ENCODE peak calls at places on chromosome 21, in eight cellular contexts. Z is fibroblast of lung, N is GM23338, P is mesothelial cell of epicardium, X is body of pancreas, V is nephron progenitor cell, H is GM12865, M is H9. R is an unnamed sample.

GRCh38 chr21:20999567-21000169 is 1.5 kb downstream of the NCAM2 start:
- DNase-seq in Z (peak), N (peak), P (peak), X (peak), V (peak), H (peak), M (peak), R (peak)

GRCh38 chr21:42061866-42062542 is 9.1 kb upstream of the UMODL1 start:
- DNase-seq in Z (no peak), N (peak), P (no peak), X (no peak), V (no peak), H (no peak), M (no peak), R (no peak)

GRCh38 chr21:41625428-41625827 is 117.5 kb upstream of the TMPRSS2 start:
- DNase-seq in Z (no peak), N (no peak), P (no peak), X (no peak), V (no peak), H (no peak), M (no peak), R (no peak)

GRCh38 chr21:25735895-25736597 is 1.3 kb downstream of the GABPA start:
- DNase-seq in Z (peak), N (peak), P (no peak), X (no peak), V (no peak), H (peak), M (no peak), R (no peak)

GRCh38 chr21:33036430-33037162 is 10.9 kb downstream of the OLIG2 start:
- DNase-seq in Z (peak), N (no peak), P (no peak), X (no peak), V (no peak), H (peak), M (no peak), R (no peak)

GRCh38 chr21:26142363-26142762 is 28.2 kb downstream of the APP start:
- DNase-seq in Z (no peak), N (no peak), P (no peak), X (no peak), V (no peak), H (no peak), M (no peak), R (no peak)

GRCh38 chr21:36713746-36714145 is 14.8 kb downstream of the SIM2 start:
- DNase-seq in Z (no peak), N (no peak), P (no peak), X (no peak), V (no peak), H (no peak), M (no peak), R (no peak)

GRCh38 chr21:23639726-23640125 is 1967.6 kb downstream of the MRPL39 start:
- DNase-seq in Z (no peak), N (no peak), P (no peak), X (no peak), V (no peak), H (no peak), M (no peak), R (no peak)

GRCh38 chr21:18553786-18554185 is 150.2 kb upstream of the TMPRSS15 start:
- DNase-seq in Z (no peak), N (no peak), P (no peak), X (no peak), V (no peak), H (no peak), M (no peak), R (no peak)

GRCh38 chr21:17780539-17780938 is 38.6 kb downstream of the C21orf91 start:
- DNase-seq in Z (no peak), N (no peak), P (no peak), X (no peak), V (no peak), H (peak), M (no peak), R (no peak)

GRCh38 chr21:32770514-32771133 is 931 bp downstream of the PAXBP1 start:
- DNase-seq in Z (no peak), N (no peak), P (no peak), X (peak), V (no peak), H (peak), M (no peak), R (peak)

GRCh38 chr21:41819856-41820281 is 53.0 kb upstream of the RIPK4 start:
- DNase-seq in Z (no peak), N (no peak), P (no peak), X (no peak), V (no peak), H (no peak), M (no peak), R (no peak)

GRCh38 chr21:20618878-20619277 is 379.3 kb upstream of the NCAM2 start:
- DNase-seq in Z (no peak), N (no peak), P (no peak), X (no peak), V (no peak), H (no peak), M (no peak), R (no peak)

GRCh38 chr21:42537106-42537742 is 23.6 kb downstream of the SLC37A1 start:
- DNase-seq in Z (peak), N (no peak), P (no peak), X (no peak), V (no peak), H (peak), M (no peak), R (no peak)

GRCh38 chr21:41328660-41329300 is 12.2 kb downstream of the FAM3B start:
- DNase-seq in Z (no peak), N (no peak), P (no peak), X (no peak), V (no peak), H (no peak), M (no peak), R (no peak)

GRCh38 chr21:14977814-14978213 is 87.0 kb downstream of the NRIP1 start:
- DNase-seq in Z (no peak), N (no peak), P (no peak), X (no peak), V (no peak), H (no peak), M (no peak), R (no peak)

GRCh38 chr21:46154955-46155513 is 345 bp downstream of the FTCD start:
- DNase-seq in Z (no peak), N (no peak), P (no peak), X (peak), V (no peak), H (no peak), M (peak), R (no peak)

GRCh38 chr21:16424331-16424749 is 694.6 kb downstream of the USP25 start:
- DNase-seq in Z (peak), N (no peak), P (no peak), X (no peak), V (no peak), H (no peak), M (no peak), R (no peak)

GRCh38 chr21:42417533-42417932 is 13.8 kb downstream of the UBASH3A start:
- DNase-seq in Z (no peak), N (no peak), P (no peak), X (no peak), V (no peak), H (peak), M (no peak), R (no peak)

GRCh38 chr21:45855248-45855801 is 126.2 kb upstream of the COL6A1 start:
- DNase-seq in Z (no peak), N (no peak), P (no peak), X (peak), V (no peak), H (no peak), M (peak), R (no peak)

GRCh38 chr21:25396135-25396711 is 211.1 kb downstream of the MRPL39 start:
- DNase-seq in Z (no peak), N (no peak), P (no peak), X (no peak), V (no peak), H (peak), M (no peak), R (no peak)

GRCh38 chr21:16419188-16419874 is 689.5 kb downstream of the USP25 start:
- DNase-seq in Z (peak), N (peak), P (peak), X (peak), V (peak), H (no peak), M (no peak), R (peak)

GRCh38 chr21:41894922-41895557 is 15.9 kb upstream of the PRDM15 start:
- DNase-seq in Z (peak), N (no peak), P (no peak), X (no peak), V (no peak), H (no peak), M (no peak), R (no peak)

GRCh38 chr21:42174173-42174572 is 44.8 kb upstream of the ABCG1 start:
- DNase-seq in Z (no peak), N (no peak), P (no peak), X (no peak), V (no peak), H (peak), M (no peak), R (no peak)

GRCh38 chr21:40595806-40596205 is 251.2 kb downstream of the DSCAM start:
- DNase-seq in Z (no peak), N (no peak), P (no peak), X (no peak), V (no peak), H (no peak), M (no peak), R (no peak)

GRCh38 chr21:45407629-45408247 is 2.8 kb downstream of the COL18A1 start:
- DNase-seq in Z (no peak), N (no peak), P (no peak), X (no peak), V (no peak), H (no peak), M (no peak), R (peak)

GRCh38 chr21:15222711-15223110 is 157.9 kb upstream of the NRIP1 start:
- DNase-seq in Z (peak), N (no peak), P (no peak), X (no peak), V (no peak), H (peak), M (no peak), R (no peak)

GRCh38 chr21:46421191-46421750 is 37.4 kb upstream of the DIP2A start:
- DNase-seq in Z (no peak), N (no peak), P (no peak), X (no peak), V (no peak), H (no peak), M (peak), R (no peak)

GRCh38 chr21:42398414-42399030 is 2.7 kb upstream of the TMPRSS3 start:
- DNase-seq in Z (no peak), N (no peak), P (no peak), X (no peak), V (no peak), H (no peak), M (no peak), R (no peak)

GRCh38 chr21:25171438-25171837 is 435.8 kb downstream of the MRPL39 start:
- DNase-seq in Z (peak), N (no peak), P (no peak), X (no peak), V (no peak), H (no peak), M (no peak), R (no peak)

GRCh38 chr21:42423197-42423675 is 19.5 kb downstream of the UBASH3A start:
- DNase-seq in Z (no peak), N (no peak), P (no peak), X (no peak), V (no peak), H (peak), M (no peak), R (no peak)

GRCh38 chr21:46081862-46082637 is 15.9 kb upstream of the COL6A2 start:
- DNase-seq in Z (no peak), N (no peak), P (no peak), X (no peak), V (no peak), H (no peak), M (peak), R (no peak)

GRCh38 chr21:14318598-14318997 is 64.3 kb downstream of the HSPA13 start:
- DNase-seq in Z (no peak), N (no peak), P (no peak), X (no peak), V (no peak), H (no peak), M (no peak), R (no peak)

GRCh38 chr21:42199488-42200463 is 19.2 kb upstream of the ABCG1 start:
- DNase-seq in Z (peak), N (no peak), P (no peak), X (no peak), V (no peak), H (peak), M (no peak), R (no peak)

GRCh38 chr21:34243562-34243961 is 120.2 kb upstream of the KCNE2 start:
- DNase-seq in Z (peak), N (peak), P (no peak), X (peak), V (peak), H (peak), M (peak), R (peak)
- TF ChIP-seq CTCF in Z (peak), N (peak), P (no peak), X (peak), V (peak), H (peak), M (peak), R (peak)

DNA sequence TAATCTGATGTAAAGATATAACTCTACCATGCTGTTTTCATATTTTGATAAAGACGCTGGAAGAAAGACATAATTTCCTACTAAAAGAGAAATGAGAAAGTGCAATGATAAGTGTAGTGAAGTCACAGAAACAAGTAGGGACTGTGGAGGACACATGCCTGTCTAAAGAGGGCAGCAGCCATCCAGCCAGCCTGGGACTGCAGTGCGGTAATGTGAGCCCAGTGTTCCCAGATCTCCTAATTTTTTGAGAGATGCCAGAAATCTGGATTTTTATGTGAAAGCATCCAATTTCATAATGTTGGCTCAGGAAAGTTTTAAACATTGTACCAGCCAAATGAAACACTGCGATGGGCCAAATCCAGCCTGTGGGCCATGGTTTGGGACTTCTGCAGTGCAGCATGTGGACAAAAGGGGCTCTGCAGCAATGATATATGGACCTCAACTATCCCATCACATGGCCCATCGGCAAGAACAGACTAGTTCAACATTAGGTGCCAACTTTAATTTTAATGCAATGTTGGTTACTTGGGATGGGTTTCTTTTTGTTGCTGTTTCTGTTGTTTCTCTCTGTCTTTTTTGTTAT is 329.5 kb downstream of the LTN1 start:
- DNase-seq in Z (no peak), N (no peak), P (no peak), X (no peak), V (no peak), H (no peak), M (no peak), R (no peak)
- TF ChIP-seq CTCF in Z (no peak), N (peak), P (no peak), X (no peak), V (no peak), H (no peak), M (peak), R (no peak)

GRCh38 chr21:22421416-22422190 is 1423.4 kb downstream of the NCAM2 start:
- DNase-seq in Z (no peak), N (no peak), P (no peak), X (no peak), V (no peak), H (no peak), M (no peak), R (no peak)

GRCh38 chr21:22416555-22416954 is 1418.3 kb downstream of the NCAM2 start:
- DNase-seq in Z (no peak), N (no peak), P (no peak), X (no peak), V (no peak), H (no peak), M (no peak), R (no peak)
- TF ChIP-seq CTCF in Z (no peak), N (no peak), P (no peak), X (no peak), V (no peak), H (no peak), M (no peak), R (no peak)

GRCh38 chr21:34543017-34543416 is 31.0 kb upstream of the KCNE1 start:
- DNase-seq in Z (no peak), N (no peak), P (no peak), X (no peak), V (no peak), H (no peak), M (no peak), R (no peak)

GRCh38 chr21:34546556-34546955 is 34.5 kb upstream of the KCNE1 start:
- DNase-seq in Z (no peak), N (no peak), P (no peak), X (no peak), V (no peak), H (no peak), M (no peak), R (no peak)

GRCh38 chr21:34548782-34549376 is 36.9 kb upstream of the KCNE1 start:
- DNase-seq in Z (no peak), N (no peak), P (no peak), X (no peak), V (no peak), H (no peak), M (no peak), R (no peak)

GRCh38 chr21:34544032-34544496 is 32.1 kb upstream of the KCNE1 start:
- DNase-seq in Z (peak), N (peak), P (no peak), X (peak), V (peak), H (peak), M (peak), R (peak)

DNA sequence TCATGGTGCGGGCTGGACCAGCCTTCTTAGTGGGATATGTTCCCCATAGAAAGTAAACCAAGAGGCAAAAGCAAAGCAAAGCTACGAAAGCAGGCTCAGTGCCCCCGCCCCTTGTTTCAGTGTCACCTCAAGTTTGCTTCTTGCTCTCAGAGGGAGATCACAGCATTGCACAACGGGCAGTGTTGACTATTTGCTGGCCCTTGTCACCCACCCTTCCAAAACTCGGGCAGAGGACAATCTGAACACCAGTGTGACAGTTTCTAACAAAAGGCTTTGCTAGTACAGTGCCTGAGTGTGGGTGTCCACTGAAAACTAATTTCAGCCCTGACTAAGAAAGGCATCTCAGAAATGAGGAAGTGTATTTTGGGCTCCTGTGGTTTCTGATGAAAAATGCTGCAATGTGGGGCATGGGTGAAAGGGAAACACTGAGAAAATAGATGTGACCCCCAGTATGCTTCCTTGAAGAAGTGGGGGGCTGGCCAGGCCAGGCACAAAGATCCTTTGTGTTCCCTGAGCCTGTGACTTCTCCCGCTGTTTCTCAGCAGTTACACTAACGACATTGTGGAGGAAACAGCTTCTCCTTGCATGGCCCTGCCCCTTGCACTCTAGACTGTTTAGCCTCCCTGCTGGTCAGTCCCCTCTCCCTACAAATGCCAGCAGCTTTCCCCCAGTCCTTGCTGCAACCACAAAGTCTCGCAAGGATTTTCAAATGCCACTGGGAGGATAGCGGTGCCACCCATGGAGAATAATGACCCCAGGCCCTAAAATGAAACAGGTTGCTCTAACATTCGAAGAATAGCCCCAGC is 33.3 kb upstream of the KCNE1 start:
- DNase-seq in Z (peak), N (peak), P (no peak), X (peak), V (no peak), H (peak), M (no peak), R (no peak)
- TF ChIP-seq CTCF in Z (no peak), N (no peak), P (no peak), X (no peak), V (no peak), H (no peak), M (no peak), R (no peak)

DNA sequence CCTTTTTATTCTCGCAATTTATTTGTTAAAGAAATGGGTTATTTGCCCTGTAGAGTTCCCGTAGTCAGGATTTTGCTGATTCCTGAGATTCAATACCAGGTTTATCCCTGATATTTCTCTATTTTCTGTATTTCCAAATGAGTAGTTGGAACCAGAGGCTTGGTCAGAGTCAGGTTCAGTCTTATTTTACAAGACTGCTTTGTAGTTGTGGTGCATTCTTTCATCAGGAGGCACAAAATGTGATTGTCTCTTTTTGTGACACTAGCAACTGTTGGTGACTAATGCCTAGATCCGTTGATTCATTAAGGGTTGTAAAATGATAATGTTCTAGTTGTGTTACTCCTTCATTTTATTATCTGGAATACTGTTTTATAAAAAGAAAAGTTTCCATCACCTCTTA is 95.5 kb upstream of the TPTE start:
- DNase-seq in Z (no peak), N (no peak), P (no peak), X (no peak), V (no peak), H (no peak), M (no peak), R (no peak)
- TF ChIP-seq CTCF in Z (no peak), N (no peak), P (no peak), X (no peak), V (no peak), H (no peak), M (no peak), R (no peak)

DNA sequence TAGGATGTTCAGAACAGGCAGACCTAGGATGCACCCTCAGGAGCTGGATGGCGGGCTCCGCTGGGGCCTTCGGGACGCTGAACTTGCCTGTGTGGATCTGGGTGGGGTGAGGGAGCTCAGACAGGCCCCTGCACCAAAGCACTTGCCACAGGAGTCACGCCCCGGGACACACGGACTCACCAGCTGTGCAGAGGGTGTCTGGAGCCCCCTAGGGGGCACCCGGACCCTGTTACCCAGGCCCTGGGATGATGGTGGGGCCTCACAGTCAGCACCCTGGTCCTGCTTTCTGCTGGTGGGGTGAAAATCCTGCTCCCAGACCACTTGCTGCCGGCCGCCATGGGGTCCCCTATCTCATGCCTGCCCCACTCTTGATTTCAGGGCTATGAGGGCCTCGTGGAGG is 10.8 kb downstream of the PFKL start:
- DNase-seq in Z (no peak), N (no peak), P (no peak), X (no peak), V (no peak), H (no peak), M (no peak), R (no peak)
- TF ChIP-seq CTCF in Z (no peak), N (no peak), P (no peak), X (no peak), V (no peak), H (no peak), M (peak), R (no peak)

GRCh38 chr21:29030909-29031308 is 6.4 kb downstream of the USP16 start:
- DNase-seq in Z (no peak), N (no peak), P (no peak), X (no peak), V (no peak), H (no peak), M (no peak), R (no peak)

GRCh38 chr21:29029524-29029923 is 5.1 kb downstream of the USP16 start:
- DNase-seq in Z (no peak), N (no peak), P (no peak), X (no peak), V (no peak), H (no peak), M (no peak), R (no peak)

GRCh38 chr21:29022141-29022540 is 2.3 kb upstream of the USP16 start:
- DNase-seq in Z (no peak), N (no peak), P (no peak), X (no peak), V (no peak), H (no peak), M (no peak), R (no peak)

GRCh38 chr21:29024474-29025327 is at the start of gene USP16:
- DNase-seq in Z (peak), N (peak), P (peak), X (peak), V (peak), H (peak), M (peak), R (peak)

GRCh38 chr21:29025328-29025713 is 853 bp downstream of the USP16 start:
- DNase-seq in Z (no peak), N (peak), P (no peak), X (no peak), V (no peak), H (no peak), M (no peak), R (no peak)
- TF ChIP-seq CTCF in Z (no peak), N (no peak), P (no peak), X (no peak), V (no peak), H (no peak), M (no peak), R (no peak)